ENCODE peak calls at places on chromosomes 12 and 14, in six cellular contexts. R is spleen, V is right lobe of liver, B is K562, C is colonic mucosa, P is heart left ventricle. W is an unnamed sample. For H3K36me3 and H3K4me1, the result is how much of the 10 kb centered on the place peaks cover.

GRCh38 chr12:79366374-79366773 is 324.4 kb downstream of the PAWR start:
- DNase-seq in R (no peak), V (no peak), B (no peak), C (no peak), P (no peak), W (no peak)

GRCh38 chr14:57871487-57872080 is 5.7 kb upstream of the SLC35F4 start:
- DNase-seq in R (no peak), V (no peak), B (peak), C (no peak), P (no peak), W (no peak)

GRCh38 chr12:57868870-57869609 is 22.5 kb upstream of the CTDSP2 start:
- DNase-seq in R (no peak), V (no peak), B (no peak), C (no peak), P (peak), W (peak)

GRCh38 chr14:38070213-38070612 is 137.5 kb upstream of the SSTR1 start:
- DNase-seq in R (no peak), V (no peak), B (no peak), C (no peak), P (no peak), W (no peak)

GRCh38 chr12:106138646-106139421 is at the start of gene NUAK1:
- DNase-seq in R (no peak), V (peak), B (no peak), C (peak), P (peak), W (peak)

GRCh38 chr14:26004342-26004741 is 593.5 kb downstream of the NOVA1 start:
- DNase-seq in R (no peak), V (no peak), B (no peak), C (no peak), P (no peak), W (no peak)

GRCh38 chr12:115709410-115710065 is 568.0 kb downstream of the MED13L start:
- DNase-seq in R (no peak), V (no peak), B (no peak), C (no peak), P (peak), W (peak)

GRCh38 chr14:59428581-59429012 is 36.6 kb downstream of the GPR135 start:
- DNase-seq in R (no peak), V (no peak), B (no peak), C (no peak), P (no peak), W (no peak)

GRCh38 chr12:113071427-113072112 is 15.0 kb downstream of the DTX1 start:
- DNase-seq in R (no peak), V (peak), B (no peak), C (no peak), P (no peak), W (no peak)

GRCh38 chr12:14239350-14239934 is 126.0 kb upstream of the ATF7IP start:
- DNase-seq in R (no peak), V (peak), B (no peak), C (peak), P (no peak), W (no peak)

GRCh38 chr12:112025808-112026375 is 12.7 kb downstream of the ERP29 start:
- DNase-seq in R (no peak), V (no peak), B (no peak), C (no peak), P (no peak), W (no peak)

GRCh38 chr12:47821346-47821706 is 1.6 kb upstream of the HDAC7 start:
- DNase-seq in R (no peak), V (no peak), B (no peak), C (no peak), P (no peak), W (no peak)

GRCh38 chr12:69623970-69624369 is 13.3 kb upstream of the LRRC10 start:
- DNase-seq in R (no peak), V (no peak), B (peak), C (no peak), P (peak), W (no peak)

GRCh38 chr12:55729592-55730446 is 1.0 kb upstream of the CD63 start:
- DNase-seq in R (peak), V (peak), B (peak), C (peak), P (peak), W (peak)

GRCh38 chr12:132922676-132923075 is 33.4 kb downstream of the ZNF605 start:
- DNase-seq in R (no peak), V (no peak), B (no peak), C (no peak), P (no peak), W (no peak)

GRCh38 chr12:132402831-132403416 is 73.5 kb upstream of the GALNT9 start:
- DNase-seq in R (no peak), V (no peak), B (no peak), C (no peak), P (no peak), W (no peak)

GRCh38 chr14:102645746-102646440 is 53.4 kb downstream of the RCOR1 start:
- DNase-seq in R (no peak), V (no peak), B (peak), C (no peak), P (no peak), W (no peak)

GRCh38 chr14:63717704-63718103 is 10.2 kb downstream of the SGPP1 start:
- DNase-seq in R (no peak), V (no peak), B (no peak), C (no peak), P (no peak), W (no peak)

GRCh38 chr14:85420278-85420677 is 109.7 kb upstream of the FLRT2 start:
- DNase-seq in R (no peak), V (no peak), B (no peak), C (no peak), P (no peak), W (no peak)

GRCh38 chr12:58670623-58671022 is 249.7 kb downstream of the LRIG3 start:
- DNase-seq in R (no peak), V (no peak), B (no peak), C (no peak), P (no peak), W (no peak)

GRCh38 chr14:58444627-58445026 is 17.1 kb downstream of the KIAA0586 start:
- DNase-seq in R (no peak), V (no peak), B (no peak), C (no peak), P (no peak), W (no peak)

GRCh38 chr14:80567905-80568512 is 356.7 kb upstream of the DIO2 start:
- DNase-seq in R (no peak), V (no peak), B (no peak), C (no peak), P (no peak), W (no peak)

GRCh38 chr14:67963960-67964359 is 144.4 kb downstream of the RAD51B start:
- DNase-seq in R (no peak), V (no peak), B (no peak), C (no peak), P (no peak), W (no peak)

GRCh38 chr14:74593241-74593985 is 18.6 kb downstream of the LTBP2 start:
- DNase-seq in R (peak), V (no peak), B (no peak), C (no peak), P (peak), W (no peak)

GRCh38 chr12:8678661-8679111 is 16.1 kb upstream of the MFAP5 start:
- DNase-seq in R (no peak), V (no peak), B (no peak), C (no peak), P (no peak), W (no peak)

GRCh38 chr14:81406863-81407262 is 6.7 kb upstream of the STON2 start:
- DNase-seq in R (no peak), V (peak), B (no peak), C (no peak), P (no peak), W (peak)

GRCh38 chr14:80215081-80215480 is 3.8 kb upstream of the DIO2 start:
- DNase-seq in R (no peak), V (no peak), B (no peak), C (no peak), P (no peak), W (no peak)

GRCh38 chr12:124774462-124775167 is 89.0 kb downstream of the SCARB1 start:
- DNase-seq in R (no peak), V (no peak), B (no peak), C (no peak), P (no peak), W (no peak)

GRCh38 chr12:120142231-120142877 is 25.8 kb upstream of the RAB35 start:
- DNase-seq in R (no peak), V (no peak), B (no peak), C (no peak), P (no peak), W (no peak)

GRCh38 chr12:120140603-120141002 is 24.1 kb upstream of the RAB35 start:
- DNase-seq in R (no peak), V (no peak), B (no peak), C (no peak), P (no peak), W (no peak)

GRCh38 chr12:120141336-120141735 is 24.8 kb upstream of the RAB35 start:
- DNase-seq in R (no peak), V (no peak), B (no peak), C (no peak), P (no peak), W (no peak)

GRCh38 chr12:120145164-120145563 is 28.6 kb upstream of the RAB35 start:
- DNase-seq in R (no peak), V (peak), B (no peak), C (no peak), P (no peak), W (no peak)

DNA sequence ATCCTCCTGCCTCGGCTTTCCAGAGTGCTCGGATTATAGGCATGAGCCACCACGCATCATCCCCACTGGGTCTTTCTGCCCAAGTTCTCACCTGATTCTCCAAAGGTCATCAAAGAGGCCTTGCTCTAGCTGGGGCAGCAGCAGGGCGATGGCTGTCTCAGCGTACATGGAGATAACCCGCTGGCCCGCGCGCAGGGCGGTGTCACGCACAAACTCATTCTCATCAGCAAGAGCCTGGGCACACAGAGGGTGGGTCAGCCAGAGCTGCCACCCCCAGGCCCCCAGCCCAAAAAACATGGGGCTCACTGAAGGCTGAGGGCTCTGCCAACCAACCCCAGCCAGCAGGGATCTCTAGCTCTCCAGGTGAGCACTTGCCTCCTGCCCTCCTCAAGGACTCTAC is 27.7 kb upstream of the RAB35 start:
- DNase-seq in R (no peak), V (no peak), B (no peak), C (no peak), P (no peak), W (no peak)
- H3K36me3 ChIP-seq in R (half or more), V (half or more), B (half or more), C (under half), P (under half), W (half or more)

DNA sequence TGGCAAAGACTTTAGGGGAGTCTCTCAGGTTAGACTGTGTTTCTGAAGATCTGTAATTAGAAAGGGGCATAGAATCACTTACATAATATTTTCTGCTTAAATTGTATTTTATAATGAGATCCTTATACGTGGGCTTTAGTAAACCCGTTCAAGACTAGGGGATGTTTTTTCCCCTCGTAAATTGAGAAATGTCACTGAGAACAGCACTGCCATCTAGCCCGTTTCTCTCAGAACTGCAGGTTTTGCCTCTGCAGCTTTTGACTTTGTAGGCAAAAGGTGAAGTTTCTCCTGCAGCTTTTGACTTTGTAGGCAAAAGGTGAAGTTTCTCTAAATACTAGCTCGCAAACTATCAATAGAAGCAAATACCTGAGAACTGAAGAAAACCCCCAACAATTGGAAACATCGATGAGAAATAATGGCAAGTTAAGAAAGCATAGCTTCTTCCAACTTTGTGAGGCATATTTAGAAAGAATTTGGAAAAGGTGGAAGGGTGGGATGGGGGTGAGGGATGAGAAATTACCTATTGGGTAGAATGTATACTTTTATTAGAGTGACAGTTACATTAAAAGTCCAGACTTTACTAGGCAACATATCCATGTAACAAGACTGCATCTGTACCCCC is 9.9 kb upstream of the ASPG start:
- DNase-seq in R (no peak), V (no peak), B (no peak), C (no peak), P (no peak), W (no peak)
- TF ChIP-seq CTCF in R (no peak), V (peak), B (peak), C (no peak), P (no peak), W (no peak)

GRCh38 chr12:6276936-6277615 is 33.4 kb upstream of the PLEKHG6 start:
- DNase-seq in R (no peak), V (no peak), B (no peak), C (peak), P (no peak), W (peak)
- H3K4me1 ChIP-seq in R (under half), V (under half), B (under half), C (under half), P (under half), W (under half)

DNA sequence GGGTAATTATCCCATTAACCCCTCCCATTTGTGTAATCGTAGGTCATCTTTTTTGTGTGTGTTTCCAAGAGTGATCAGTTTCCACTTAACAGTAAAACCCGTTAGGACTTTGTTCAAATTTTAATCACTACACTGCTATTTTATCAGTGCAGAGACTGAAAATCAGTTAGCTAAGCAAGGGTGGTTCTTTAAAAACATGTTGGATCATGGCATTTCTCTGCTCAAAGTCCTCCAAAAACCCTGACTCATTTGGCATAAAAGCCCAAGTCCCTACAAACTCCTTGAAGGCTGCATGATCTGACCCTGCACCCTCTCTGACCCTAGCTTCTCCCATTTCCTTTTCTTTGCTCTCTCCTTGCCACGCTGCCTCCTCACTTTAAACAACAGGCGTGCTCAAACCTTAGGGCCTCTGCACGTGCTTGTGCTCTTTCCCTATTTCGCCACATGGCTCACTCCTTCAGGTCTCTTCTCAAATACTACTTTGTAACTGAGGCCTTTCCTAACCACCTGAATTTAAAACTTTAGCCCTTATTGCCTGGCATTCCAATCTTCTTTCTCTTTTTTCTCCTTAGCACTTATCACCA is 13.2 kb upstream of the OVCH1 start:
- DNase-seq in R (no peak), V (no peak), B (no peak), C (no peak), P (no peak), W (no peak)
- H3K36me3 ChIP-seq in R (under half), V (under half), B (under half), C (under half), P (under half), W (under half)

DNA sequence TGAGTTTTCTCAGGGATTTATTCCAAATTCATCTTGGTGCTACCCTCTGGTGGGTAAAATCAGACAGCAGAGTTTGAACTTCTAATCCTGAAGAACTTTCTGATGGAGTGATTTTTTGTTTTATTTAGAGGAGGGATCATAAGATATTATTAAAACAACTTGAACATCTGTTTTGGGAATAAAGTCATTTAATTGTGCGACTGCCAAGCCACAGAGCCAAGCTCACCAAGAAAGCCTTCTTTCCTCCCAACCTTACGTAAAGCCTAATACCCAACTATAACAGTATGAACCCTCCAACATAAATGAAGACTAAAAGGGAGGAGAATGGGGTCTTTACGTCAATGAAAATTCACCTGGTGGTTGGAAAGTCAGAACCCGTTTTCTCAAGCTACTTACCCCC is 205.5 kb upstream of the IGF1 start:
- DNase-seq in R (no peak), V (no peak), B (no peak), C (no peak), P (no peak), W (no peak)
- TF ChIP-seq CTCF in R (no peak), V (no peak), B (no peak), C (no peak), P (no peak), W (no peak)

DNA sequence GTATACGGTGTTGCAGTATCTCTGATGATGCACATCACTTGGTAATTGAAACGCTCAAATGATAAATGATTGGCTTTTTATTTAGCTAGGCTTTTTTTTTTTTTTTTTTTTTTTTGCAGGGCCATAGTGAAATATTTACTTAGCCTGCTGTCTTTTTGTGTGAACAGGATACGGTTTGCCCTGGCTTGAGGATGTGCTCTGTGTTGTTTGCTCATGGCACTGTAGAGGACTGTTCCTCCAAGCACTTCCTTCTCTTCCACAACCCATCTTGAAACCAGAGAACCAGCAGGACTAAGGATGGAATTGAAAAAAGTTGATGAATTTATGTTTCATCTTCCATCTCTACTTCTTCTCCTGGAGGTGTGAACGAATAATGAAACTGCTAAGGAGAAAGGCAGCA is 15.5 kb upstream of the SSPN start:
- DNase-seq in R (no peak), V (no peak), B (no peak), C (no peak), P (no peak), W (no peak)
- H3K4me1 ChIP-seq in R (under half), V (under half), B (under half), C (under half), P (under half), W (under half)

GRCh38 chr14:20317720-20318119 is 12.0 kb upstream of the TTC5 start:
- DNase-seq in R (no peak), V (no peak), B (no peak), C (no peak), P (no peak), W (no peak)
- H3K36me3 ChIP-seq in R (half or more), V (half or more), B (half or more), C (under half), P (under half), W (half or more)